ENCODE peak calls at places on chromosomes 13 and 19, in ten cellular contexts. One of them, this sample, is unnamed.

GRCh38 chr19:48806518-48806817 is 4.4 kb downstream of the BCAT2 start:
- DNase-seq in Panc1: no peak
- DNase-seq in cardiac muscle cell: no peak
- DNase-seq in IMR-90: no peak
- DNase-seq in mammary epithelial cell: no peak
- DNase-seq in PC-3: no peak
- DNase-seq in psoas muscle: peak; percentile 48
- DNase-seq in left lung: no peak
- DNase-seq in WERI-Rb-1: no peak
- DNase-seq in brain microvascular endothelial cell: peak; percentile 45
- DNase-seq in this sample: no peak

GRCh38 chr19:11400695-11401291 is 16.7 kb upstream of the EPOR start:
- DNase-seq in PC-3: no peak
- DNase-seq in mammary epithelial cell: no peak
- DNase-seq in brain microvascular endothelial cell: no peak
- DNase-seq in Panc1: no peak
- DNase-seq in psoas muscle: no peak
- DNase-seq in left lung: peak; percentile 6
- DNase-seq in IMR-90: no peak
- DNase-seq in cardiac muscle cell: no peak
- DNase-seq in WERI-Rb-1: no peak
- DNase-seq in this sample: no peak

GRCh38 chr19:46824887-46825730 is 25.5 kb downstream of the AP2S1 start:
- DNase-seq in psoas muscle: no peak
- DNase-seq in cardiac muscle cell: no peak
- DNase-seq in left lung: no peak
- DNase-seq in Panc1: no peak
- DNase-seq in WERI-Rb-1: no peak
- DNase-seq in brain microvascular endothelial cell: no peak
- DNase-seq in mammary epithelial cell: no peak
- DNase-seq in PC-3: no peak
- DNase-seq in IMR-90: no peak
- DNase-seq in this sample: no peak

GRCh38 chr19:1880611-1881392 is 4.5 kb downstream of the ABHD17A start:
- DNase-seq in left lung: no peak
- DNase-seq in cardiac muscle cell: no peak
- DNase-seq in mammary epithelial cell: no peak
- DNase-seq in WERI-Rb-1: no peak
- DNase-seq in PC-3: no peak
- DNase-seq in brain microvascular endothelial cell: no peak
- DNase-seq in psoas muscle: no peak
- DNase-seq in Panc1: no peak
- DNase-seq in IMR-90: no peak
- DNase-seq in this sample: peak; percentile 66

GRCh38 chr19:48678201-48678600 is 5.4 kb upstream of the NTN5 start:
- DNase-seq in WERI-Rb-1: no peak
- DNase-seq in IMR-90: no peak
- DNase-seq in psoas muscle: no peak
- DNase-seq in cardiac muscle cell: no peak
- DNase-seq in left lung: no peak
- DNase-seq in PC-3: no peak
- DNase-seq in Panc1: no peak
- DNase-seq in brain microvascular endothelial cell: no peak
- DNase-seq in mammary epithelial cell: no peak
- DNase-seq in this sample: no peak

GRCh38 chr13:91722267-91722884 is 324.0 kb downstream of the GPC5 start:
- DNase-seq in cardiac muscle cell: peak; percentile 50
- DNase-seq in PC-3: peak; percentile 41
- DNase-seq in brain microvascular endothelial cell: peak; percentile 15
- DNase-seq in Panc1: no peak
- DNase-seq in left lung: no peak
- DNase-seq in mammary epithelial cell: peak; percentile 2
- DNase-seq in psoas muscle: no peak
- DNase-seq in IMR-90: peak; percentile 18
- DNase-seq in WERI-Rb-1: no peak
- DNase-seq in this sample: no peak

GRCh38 chr13:33728271-33729037 is 89.5 kb upstream of the RFC3 start:
- DNase-seq in IMR-90: no peak
- DNase-seq in Panc1: no peak
- DNase-seq in WERI-Rb-1: no peak
- DNase-seq in left lung: no peak
- DNase-seq in cardiac muscle cell: peak; percentile 20
- DNase-seq in mammary epithelial cell: peak; percentile 25
- DNase-seq in brain microvascular endothelial cell: no peak
- DNase-seq in psoas muscle: peak; percentile 55
- DNase-seq in PC-3: peak; percentile 63
- DNase-seq in this sample: peak; percentile 65

GRCh38 chr19:29285187-29285687 is 72.3 kb upstream of the UQCRFS1 start:
- DNase-seq in left lung: no peak
- DNase-seq in WERI-Rb-1: no peak
- DNase-seq in PC-3: no peak
- DNase-seq in Panc1: no peak
- DNase-seq in cardiac muscle cell: no peak
- DNase-seq in brain microvascular endothelial cell: no peak
- DNase-seq in mammary epithelial cell: no peak
- DNase-seq in IMR-90: no peak
- DNase-seq in psoas muscle: no peak
- DNase-seq in this sample: no peak

GRCh38 chr19:17989425-17990094 is 18.4 kb upstream of the ARRDC2 start:
- DNase-seq in mammary epithelial cell: no peak
- DNase-seq in IMR-90: no peak
- DNase-seq in cardiac muscle cell: no peak
- DNase-seq in Panc1: no peak
- DNase-seq in psoas muscle: no peak
- DNase-seq in brain microvascular endothelial cell: no peak
- DNase-seq in WERI-Rb-1: no peak
- DNase-seq in left lung: no peak
- DNase-seq in PC-3: no peak
- DNase-seq in this sample: no peak
- H3K4me3 ChIP-seq in mammary epithelial cell: no peak overlapping the region
- H3K4me3 ChIP-seq in IMR-90: no peak overlapping the region
- H3K4me3 ChIP-seq in cardiac muscle cell: no peak overlapping the region
- H3K4me3 ChIP-seq in Panc1: no peak overlapping the region
- H3K4me3 ChIP-seq in psoas muscle: no peak overlapping the region
- H3K4me3 ChIP-seq in brain microvascular endothelial cell: no peak overlapping the region
- H3K4me3 ChIP-seq in WERI-Rb-1: no peak overlapping the region
- H3K4me3 ChIP-seq in left lung: no peak overlapping the region
- H3K4me3 ChIP-seq in PC-3: no peak overlapping the region
- H3K4me3 ChIP-seq in this sample: no peak overlapping the region

GRCh38 chr19:50467566-50467965 is 8.7 kb upstream of the EMC10 start:
- DNase-seq in IMR-90: no peak
- DNase-seq in WERI-Rb-1: no peak
- DNase-seq in mammary epithelial cell: no peak
- DNase-seq in Panc1: no peak
- DNase-seq in left lung: peak; percentile 54
- DNase-seq in PC-3: no peak
- DNase-seq in psoas muscle: no peak
- DNase-seq in brain microvascular endothelial cell: no peak
- DNase-seq in cardiac muscle cell: no peak
- DNase-seq in this sample: no peak
- H3K27me3 ChIP-seq in IMR-90: peaks cover 2% of the 10 kb centered on the region
- H3K27me3 ChIP-seq in WERI-Rb-1: no peaks in the 10 kb centered on the region
- H3K27me3 ChIP-seq in mammary epithelial cell: no peaks in the 10 kb centered on the region
- H3K27me3 ChIP-seq in Panc1: no peaks in the 10 kb centered on the region
- H3K27me3 ChIP-seq in left lung: peaks cover 5% of the 10 kb centered on the region
- H3K27me3 ChIP-seq in PC-3: no peaks in the 10 kb centered on the region
- H3K27me3 ChIP-seq in psoas muscle: no peaks in the 10 kb centered on the region
- H3K27me3 ChIP-seq in brain microvascular endothelial cell: no peaks in the 10 kb centered on the region
- H3K27me3 ChIP-seq in cardiac muscle cell: no peaks in the 10 kb centered on the region
- H3K27me3 ChIP-seq in this sample: no peaks in the 10 kb centered on the region

GRCh38 chr19:15471639-15472101 is 7.3 kb upstream of the RASAL3 start:
- DNase-seq in WERI-Rb-1: no peak
- DNase-seq in left lung: peak; percentile 76
- DNase-seq in cardiac muscle cell: no peak
- DNase-seq in mammary epithelial cell: no peak
- DNase-seq in Panc1: no peak
- DNase-seq in IMR-90: no peak
- DNase-seq in psoas muscle: no peak
- DNase-seq in brain microvascular endothelial cell: no peak
- DNase-seq in PC-3: no peak
- DNase-seq in this sample: peak; percentile 36

GRCh38 chr19:15468675-15469512 is 4.5 kb upstream of the RASAL3 start:
- DNase-seq in psoas muscle: no peak
- DNase-seq in PC-3: no peak
- DNase-seq in mammary epithelial cell: no peak
- DNase-seq in cardiac muscle cell: no peak
- DNase-seq in Panc1: no peak
- DNase-seq in brain microvascular endothelial cell: no peak
- DNase-seq in WERI-Rb-1: no peak
- DNase-seq in left lung: no peak
- DNase-seq in IMR-90: no peak
- DNase-seq in this sample: peak; percentile 56

GRCh38 chr19:15467734-15468214 is 3.4 kb upstream of the RASAL3 start:
- DNase-seq in IMR-90: no peak
- DNase-seq in brain microvascular endothelial cell: no peak
- DNase-seq in Panc1: no peak
- DNase-seq in psoas muscle: no peak
- DNase-seq in PC-3: no peak
- DNase-seq in WERI-Rb-1: no peak
- DNase-seq in left lung: no peak
- DNase-seq in cardiac muscle cell: no peak
- DNase-seq in mammary epithelial cell: no peak
- DNase-seq in this sample: no peak

GRCh38 chr19:15466851-15467733 is 2.7 kb upstream of the RASAL3 start:
- DNase-seq in PC-3: peak; percentile 89
- DNase-seq in IMR-90: peak; percentile 43
- DNase-seq in Panc1: no peak
- DNase-seq in cardiac muscle cell: peak; percentile 88
- DNase-seq in WERI-Rb-1: no peak
- DNase-seq in psoas muscle: no peak
- DNase-seq in mammary epithelial cell: no peak
- DNase-seq in brain microvascular endothelial cell: peak; percentile 54
- DNase-seq in left lung: no peak
- DNase-seq in this sample: no peak

GRCh38 chr19:15469513-15470297 is 5.4 kb upstream of the RASAL3 start:
- DNase-seq in psoas muscle: peak; percentile 58
- DNase-seq in cardiac muscle cell: peak; percentile 49
- DNase-seq in WERI-Rb-1: no peak
- DNase-seq in brain microvascular endothelial cell: no peak
- DNase-seq in Panc1: no peak
- DNase-seq in PC-3: no peak
- DNase-seq in mammary epithelial cell: no peak
- DNase-seq in IMR-90: no peak
- DNase-seq in left lung: peak; percentile 84
- DNase-seq in this sample: no peak
- H3K4me3 ChIP-seq in psoas muscle: peak overlapping the region; percentile 50
- H3K4me3 ChIP-seq in cardiac muscle cell: no peak overlapping the region
- H3K4me3 ChIP-seq in WERI-Rb-1: no peak overlapping the region
- H3K4me3 ChIP-seq in brain microvascular endothelial cell: peak overlapping the region; percentile 22
- H3K4me3 ChIP-seq in Panc1: no peak overlapping the region
- H3K4me3 ChIP-seq in PC-3: no peak overlapping the region
- H3K4me3 ChIP-seq in mammary epithelial cell: no peak overlapping the region
- H3K4me3 ChIP-seq in IMR-90: no peak overlapping the region
- H3K4me3 ChIP-seq in left lung: peak overlapping the region; percentile 43
- H3K4me3 ChIP-seq in this sample: peak overlapping the region; percentile 37

GRCh38 chr19:5632657-5633056 is 9.8 kb downstream of the SAFB start:
- DNase-seq in IMR-90: no peak
- DNase-seq in psoas muscle: no peak
- DNase-seq in cardiac muscle cell: no peak
- DNase-seq in WERI-Rb-1: no peak
- DNase-seq in brain microvascular endothelial cell: no peak
- DNase-seq in PC-3: no peak
- DNase-seq in mammary epithelial cell: no peak
- DNase-seq in left lung: no peak
- DNase-seq in Panc1: no peak
- DNase-seq in this sample: no peak

GRCh38 chr19:5635427-5635826 is 12.5 kb downstream of the SAFB start:
- DNase-seq in PC-3: no peak
- DNase-seq in mammary epithelial cell: no peak
- DNase-seq in IMR-90: no peak
- DNase-seq in WERI-Rb-1: no peak
- DNase-seq in psoas muscle: no peak
- DNase-seq in left lung: no peak
- DNase-seq in Panc1: no peak
- DNase-seq in cardiac muscle cell: no peak
- DNase-seq in brain microvascular endothelial cell: no peak
- DNase-seq in this sample: no peak

GRCh38 chr19:5631511-5632240 is 8.8 kb downstream of the SAFB start:
- DNase-seq in psoas muscle: no peak
- DNase-seq in mammary epithelial cell: no peak
- DNase-seq in cardiac muscle cell: peak; percentile 35
- DNase-seq in WERI-Rb-1: no peak
- DNase-seq in IMR-90: no peak
- DNase-seq in brain microvascular endothelial cell: no peak
- DNase-seq in Panc1: no peak
- DNase-seq in left lung: no peak
- DNase-seq in PC-3: no peak
- DNase-seq in this sample: no peak

GRCh38 chr19:5628919-5629481 is 6.1 kb downstream of the SAFB start:
- DNase-seq in left lung: no peak
- DNase-seq in IMR-90: no peak
- DNase-seq in Panc1: no peak
- DNase-seq in brain microvascular endothelial cell: no peak
- DNase-seq in mammary epithelial cell: no peak
- DNase-seq in PC-3: no peak
- DNase-seq in WERI-Rb-1: no peak
- DNase-seq in psoas muscle: no peak
- DNase-seq in cardiac muscle cell: no peak
- DNase-seq in this sample: no peak

GRCh38 chr19:5632241-5632612 is 9.3 kb downstream of the SAFB start:
- DNase-seq in PC-3: no peak
- DNase-seq in left lung: no peak
- DNase-seq in WERI-Rb-1: no peak
- DNase-seq in brain microvascular endothelial cell: no peak
- DNase-seq in psoas muscle: no peak
- DNase-seq in mammary epithelial cell: no peak
- DNase-seq in IMR-90: no peak
- DNase-seq in cardiac muscle cell: no peak
- DNase-seq in Panc1: no peak
- DNase-seq in this sample: no peak
- H3K27me3 ChIP-seq in PC-3: no peaks in the 10 kb centered on the region
- H3K27me3 ChIP-seq in left lung: no peaks in the 10 kb centered on the region
- H3K27me3 ChIP-seq in WERI-Rb-1: no peaks in the 10 kb centered on the region
- H3K27me3 ChIP-seq in brain microvascular endothelial cell: no peaks in the 10 kb centered on the region
- H3K27me3 ChIP-seq in psoas muscle: no peaks in the 10 kb centered on the region
- H3K27me3 ChIP-seq in mammary epithelial cell: no peaks in the 10 kb centered on the region
- H3K27me3 ChIP-seq in IMR-90: no peaks in the 10 kb centered on the region
- H3K27me3 ChIP-seq in cardiac muscle cell: no peaks in the 10 kb centered on the region
- H3K27me3 ChIP-seq in Panc1: no peaks in the 10 kb centered on the region
- H3K27me3 ChIP-seq in this sample: no peaks in the 10 kb centered on the region

This sample was measured in sigmoid colon.